ENCODE peak calls at places on chromosomes 2 and 18, in nine cellular contexts. A is heart left ventricle, U is heart right ventricle, N is adrenal gland, P is astrocyte, L is mammary epithelial cell, B is brain microvascular endothelial cell, H is A673, X is fibroblast of lung. W is an unnamed sample. For H3K36me3, the result is how much of the 10 kb centered on the place peaks cover.

GRCh38 chr2:188235364-188235763 is 56.3 kb upstream of the GULP1 start:
- DNase-seq in N (no peak), A (no peak), U (no peak), B (no peak), P (peak), X (peak), H (no peak), L (peak), W (no peak)

GRCh38 chr2:241603686-241604085 is 33.3 kb downstream of the THAP4 start:
- DNase-seq in B (no peak), H (no peak), A (no peak), P (no peak), L (no peak), U (no peak), N (no peak), X (no peak), W (no peak)

GRCh38 chr2:9439536-9439935 is 16.1 kb downstream of the CPSF3 start:
- DNase-seq in P (no peak), B (no peak), H (no peak), A (no peak), X (peak), L (no peak), N (no peak), U (no peak), W (no peak)

GRCh38 chr2:82013641-82014040 is 1709.1 kb upstream of the LRRTM1 start:
- DNase-seq in N (no peak), L (no peak), H (no peak), U (no peak), X (no peak), B (no peak), P (no peak), A (no peak), W (no peak)

GRCh38 chr2:28981620-28982371 is 698 bp downstream of the TOGARAM2 start:
- DNase-seq in H (no peak), P (no peak), L (no peak), N (no peak), X (no peak), B (no peak), U (no peak), A (no peak), W (no peak)

GRCh38 chr18:54845788-54846187 is 17.5 kb downstream of the RAB27B start:
- DNase-seq in X (peak), H (no peak), L (peak), N (no peak), A (no peak), B (peak), U (no peak), P (peak), W (no peak)

GRCh38 chr2:174605687-174606086 is 8.1 kb upstream of the WIPF1 start:
- DNase-seq in L (no peak), P (peak), X (peak), N (no peak), A (no peak), U (no peak), H (no peak), B (no peak), W (no peak)

GRCh38 chr2:162166174-162166573 is 14.1 kb upstream of the GCG start:
- DNase-seq in N (no peak), P (no peak), L (no peak), A (no peak), X (no peak), B (no peak), H (no peak), U (no peak), W (no peak)

GRCh38 chr2:98505311-98505808 is 60.7 kb downstream of the INPP4A start:
- DNase-seq in N (peak), A (no peak), X (no peak), P (no peak), U (no peak), L (no peak), B (no peak), H (no peak), W (no peak)

DNA sequence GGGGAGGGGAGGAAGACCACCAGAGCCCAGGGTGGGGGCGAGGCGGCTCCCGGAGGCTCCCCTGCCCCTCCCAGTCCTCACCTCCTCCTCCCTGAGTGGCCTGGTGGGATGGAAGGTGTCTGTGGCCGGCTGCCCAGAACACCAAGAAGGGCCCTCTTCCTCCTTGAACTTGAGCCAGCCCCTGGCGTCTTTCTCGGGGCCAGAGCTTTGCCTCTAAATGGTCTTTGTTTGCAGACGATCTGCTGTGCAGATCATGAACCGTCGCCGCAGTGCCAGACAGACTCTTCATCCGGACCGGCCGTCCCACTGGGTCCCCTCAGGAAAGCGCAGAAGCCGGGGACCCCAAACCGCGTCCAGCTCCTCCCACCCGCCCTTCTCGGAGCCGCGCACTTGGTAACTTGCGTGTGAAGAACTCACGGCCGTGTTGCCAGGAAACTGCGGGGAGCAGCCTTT is 41.2 kb downstream of the PTGR3 start:
- DNase-seq in H (no peak), B (no peak), U (peak), P (peak), A (peak), N (no peak), X (peak), L (no peak), W (no peak)
- H3K4me3 ChIP-seq in H (no peak), B (peak), U (peak), P (peak), A (peak), N (no peak), X (no peak), L (no peak), W (no peak)

GRCh38 chr2:128160616-128161275 is 69.7 kb downstream of the UGGT1 start:
- DNase-seq in A (no peak), X (no peak), P (no peak), U (no peak), B (no peak), N (no peak), L (no peak), H (no peak), W (no peak)
- H3K36me3 ChIP-seq in A (under half), X (under half), P (under half), U (under half), B (under half), N (under half), L (under half), H (under half), W (under half)

GRCh38 chr18:5103286-5103685 is 93.8 kb downstream of the AKAIN1 start:
- DNase-seq in L (no peak), U (no peak), X (no peak), H (no peak), B (no peak), N (no peak), P (no peak), A (no peak), W (no peak)

GRCh38 chr18:5107990-5108389 is 89.1 kb downstream of the AKAIN1 start:
- DNase-seq in L (no peak), P (no peak), U (no peak), H (peak), X (no peak), N (no peak), A (no peak), B (no peak), W (no peak)

GRCh38 chr18:5104246-5104645 is 92.8 kb downstream of the AKAIN1 start:
- DNase-seq in X (no peak), A (no peak), U (no peak), P (no peak), B (no peak), L (no peak), H (no peak), N (no peak), W (no peak)

GRCh38 chr18:5103693-5104092 is 93.4 kb downstream of the AKAIN1 start:
- DNase-seq in B (no peak), X (no peak), H (no peak), A (no peak), L (no peak), P (no peak), N (no peak), U (no peak), W (no peak)

GRCh38 chr18:5106730-5107129 is 90.3 kb downstream of the AKAIN1 start:
- DNase-seq in U (no peak), B (no peak), X (no peak), P (no peak), H (no peak), N (no peak), L (no peak), A (no peak), W (no peak)
- TF ChIP-seq CTCF in U (peak), B (no peak), X (no peak), P (no peak), H (peak), N (no peak), L (peak), A (no peak), W (peak)

GRCh38 chr2:216082805-216083204 is 1.1 kb downstream of the TMEM169 start:
- DNase-seq in X (peak), B (no peak), A (peak), U (no peak), P (peak), N (peak), L (no peak), H (no peak), W (peak)
- H3K4me3 ChIP-seq in X (no peak), B (peak), A (no peak), U (no peak), P (peak), N (no peak), L (no peak), H (peak), W (peak)

GRCh38 chr2:27236626-27237025 is 19.5 kb downstream of the CAD start:
- DNase-seq in B (no peak), H (no peak), L (no peak), N (no peak), P (no peak), X (no peak), U (no peak), A (no peak), W (no peak)
- H3K36me3 ChIP-seq in B (half or more), H (half or more), L (half or more), N (under half), P (half or more), X (half or more), U (under half), A (under half), W (half or more)

GRCh38 chr2:26462511-26463251 is 15.2 kb downstream of the OTOF start:
- DNase-seq in B (peak), P (peak), A (no peak), U (no peak), H (peak), L (peak), X (peak), N (peak), W (peak)
- TF ChIP-seq CTCF in B (peak), P (peak), A (peak), U (peak), H (peak), L (peak), X (peak), N (peak), W (peak)

W was measured in BE2C.